ENCODE peak calls at places on chromosomes 2 and 18, in four cellular contexts. V, Z, Y and E are unnamed samples.

GRCh38 chr2:122079844-122080243 is 324.4 kb downstream of the TSN start:
- DNase-seq in V (no peak), Z (no peak), Y (no peak), E (no peak)

GRCh38 chr18:2564373-2564772 is 6.9 kb downstream of the METTL4 start:
- DNase-seq in V (no peak), Z (no peak), Y (no peak), E (no peak)

GRCh38 chr2:120999374-121000097 is 263.9 kb downstream of the GLI2 start:
- DNase-seq in V (no peak), Z (no peak), Y (no peak), E (no peak)

GRCh38 chr2:162210385-162210784 is 32.9 kb downstream of the FAP start:
- DNase-seq in V (no peak), Z (no peak), Y (peak; percentile 82), E (no peak)

GRCh38 chr2:100529176-100529575 is 33.6 kb upstream of the PDCL3 start:
- DNase-seq in V (no peak), Z (no peak), Y (no peak), E (no peak)

GRCh38 chr2:131509615-131510014 is 17.4 kb upstream of the MZT2A start:
- DNase-seq in V (no peak), Z (no peak), Y (no peak), E (no peak)

GRCh38 chr18:28158083-28158581 is 18.8 kb downstream of the CDH2 start:
- DNase-seq in V (peak; percentile 81), Z (no peak), Y (peak; percentile 30), E (no peak)

GRCh38 chr2:126864861-126865260 is 33.8 kb upstream of the TEX51 start:
- DNase-seq in V (no peak), Z (no peak), Y (no peak), E (no peak)

GRCh38 chr2:54428401-54428800 is 27.7 kb upstream of the SPTBN1 start:
- DNase-seq in V (no peak), Z (peak; percentile 51), Y (no peak), E (no peak)

GRCh38 chr2:191688934-191689695 is 11.2 kb downstream of the NABP1 start:
- DNase-seq in V (peak; percentile 83), Z (peak; percentile 67), Y (peak; percentile 80), E (no peak)

GRCh38 chr2:19021100-19021476 is 337.3 kb downstream of the OSR1 start:
- DNase-seq in V (peak; percentile 78), Z (peak; percentile 81), Y (peak; percentile 98), E (no peak)

GRCh38 chr2:227214622-227215041 is 50.2 kb downstream of the COL4A3 start:
- DNase-seq in V (peak; percentile 26), Z (no peak), Y (no peak), E (no peak)

GRCh38 chr2:63257473-63257872 is 206.8 kb downstream of the OTX1 start:
- DNase-seq in V (no peak), Z (no peak), Y (no peak), E (no peak)

GRCh38 chr2:12320027-12320734 is 396.6 kb upstream of the TRIB2 start:
- DNase-seq in V (peak; percentile 62), Z (no peak), Y (peak; percentile 48), E (no peak)

GRCh38 chr18:74012954-74013630 is 134.5 kb downstream of the FBXO15 start:
- DNase-seq in V (no peak), Z (no peak), Y (no peak), E (no peak)

GRCh38 chr2:45214550-45214949 is 205.3 kb upstream of the SIX2 start:
- DNase-seq in V (no peak), Z (no peak), Y (no peak), E (no peak)

GRCh38 chr2:109084341-109084740 is 44.7 kb upstream of the SH3RF3 start:
- DNase-seq in V (no peak), Z (no peak), Y (no peak), E (no peak)

GRCh38 chr2:148789059-148789458 is 86.0 kb upstream of the KIF5C start:
- DNase-seq in V (peak; percentile 34), Z (no peak), Y (no peak), E (no peak)

GRCh38 chr18:73408434-73408833 is 540.6 kb upstream of the NETO1 start:
- DNase-seq in V (peak; percentile 23), Z (no peak), Y (peak; percentile 17), E (peak; percentile 10)